ENCODE peak calls at places on chromosomes 13 and 19, in five cellular contexts. X is activated T-cell treated with anti-CD3 and anti-CD28 coated beads, Interleukin-2, amount 50 U/mL, for 72 hours; J is activated CD8-positive, alpha-beta memory T cell treated with anti-CD3 and anti-CD28 coated beads for 1 hour; Q is neural crest cell; H is stimulated activated CD8-positive, alpha-beta memory T cell treated with anti-CD3 and anti-CD28 coated beads, Interleukin-4, amount 100 ng/mL, for 24 hours. N is an unnamed sample.

GRCh38 chr13:51945149-51945548 is 66.1 kb downstream of the ATP7B start:
- DNase-seq in X (no peak), H (no peak), Q (no peak), J (no peak), N (no peak)

GRCh38 chr19:51029718-51030117 is 3.3 kb upstream of the KLK11 start:
- DNase-seq in H (no peak), J (no peak), X (no peak), Q (no peak), N (no peak)

GRCh38 chr13:112997188-112998135 is 28.4 kb downstream of the MCF2L start:
- DNase-seq in X (no peak), J (no peak), H (no peak), Q (no peak), N (no peak)

GRCh38 chr13:111225810-111226546 is 94.5 kb upstream of the TEX29 start:
- DNase-seq in H (no peak), Q (no peak), X (no peak), J (no peak), N (no peak)

GRCh38 chr13:72666391-72666790 is 61.0 kb downstream of the MZT1 start:
- DNase-seq in J (no peak), Q (no peak), X (no peak), H (no peak), N (no peak)

GRCh38 chr19:7355871-7356270 is 7.1 kb downstream of the ARHGEF18 start:
- DNase-seq in Q (no peak), X (no peak), J (no peak), H (no peak), N (no peak)

GRCh38 chr13:34040863-34041262 is 222.9 kb downstream of the RFC3 start:
- DNase-seq in Q (no peak), X (no peak), H (no peak), J (no peak), N (peak)

GRCh38 chr19:29671393-29672076 is 6.3 kb downstream of the PLEKHF1 start:
- DNase-seq in J (peak), H (peak), Q (no peak), X (peak), N (no peak)

GRCh38 chr19:45597425-45598111 is 4.4 kb downstream of the GPR4 start:
- DNase-seq in H (no peak), J (no peak), X (no peak), Q (no peak), N (no peak)

GRCh38 chr19:55638864-55639359 is 1.9 kb upstream of the ZNF580 start:
- DNase-seq in X (peak), H (peak), J (no peak), Q (peak), N (peak)

GRCh38 chr13:39051157-39051556 is 12.9 kb downstream of the NHLRC3 start:
- DNase-seq in J (no peak), X (no peak), H (no peak), Q (no peak), N (peak)

GRCh38 chr13:25406377-25406776 is 34.6 kb downstream of the ATP8A2 start:
- DNase-seq in H (no peak), Q (no peak), J (no peak), X (no peak), N (peak)

GRCh38 chr13:107581009-107581408 is 634.3 kb downstream of the LIG4 start:
- DNase-seq in X (no peak), H (no peak), J (no peak), Q (no peak), N (no peak)

GRCh38 chr13:95564948-95565347 is 12.4 kb downstream of the CLDN10 start:
- DNase-seq in Q (no peak), X (no peak), H (no peak), J (no peak), N (peak)

GRCh38 chr13:109569938-109570711 is 216.3 kb downstream of the IRS2 start:
- DNase-seq in Q (no peak), H (peak), J (no peak), X (peak), N (no peak)

GRCh38 chr13:102702965-102703720 is 8.3 kb upstream of the METTL21C start:
- DNase-seq in H (no peak), Q (no peak), J (no peak), X (no peak), N (no peak)

GRCh38 chr13:71395053-71395452 is 472.0 kb downstream of the DACH1 start:
- DNase-seq in Q (no peak), X (no peak), J (no peak), H (no peak), N (no peak)

GRCh38 chr13:99123101-99124045 is 77.3 kb upstream of the UBAC2 start:
- DNase-seq in H (no peak), J (no peak), Q (no peak), X (no peak), N (peak)

GRCh38 chr13:112435973-112436372 is 59.8 kb downstream of the SPACA7 start:
- DNase-seq in J (no peak), H (no peak), X (no peak), Q (no peak), N (no peak)

GRCh38 chr13:73092831-73093230 is 34.0 kb downstream of the KLF5 start:
- DNase-seq in J (no peak), H (no peak), X (no peak), Q (no peak), N (no peak)

GRCh38 chr19:43425567-43426392 is 11.1 kb downstream of the TEX101 start:
- DNase-seq in H (no peak), J (no peak), Q (no peak), X (no peak), N (peak)

GRCh38 chr19:4597278-4597974 is 37.9 kb upstream of the SEMA6B start:
- DNase-seq in X (peak), H (no peak), J (no peak), Q (peak), N (no peak)

GRCh38 chr19:5452594-5453565 is 2.3 kb upstream of the ZNRF4 start:
- DNase-seq in H (no peak), J (no peak), Q (no peak), X (no peak), N (peak)

GRCh38 chr19:11931051-11931450 is 6.1 kb downstream of the ZNF700 start:
- DNase-seq in J (no peak), Q (no peak), X (no peak), H (no peak), N (peak)

GRCh38 chr19:6378036-6378435 is 2.3 kb upstream of the PSPN start:
- DNase-seq in X (no peak), Q (no peak), H (no peak), J (no peak), N (no peak)

GRCh38 chr13:72561791-72562190 is 165.6 kb downstream of the MZT1 start:
- DNase-seq in J (no peak), H (no peak), Q (no peak), X (no peak), N (no peak)

GRCh38 chr13:41296879-41297646 is 14.0 kb upstream of the NAA16 start:
- DNase-seq in X (no peak), Q (no peak), H (no peak), J (no peak), N (peak)

GRCh38 chr19:48123907-48124675 is 13.5 kb upstream of the PLA2G4C start:
- DNase-seq in Q (peak), J (no peak), H (peak), X (peak), N (peak)

GRCh38 chr19:14061751-14062557 is at the start of gene PALM3:
- DNase-seq in J (no peak), X (no peak), H (no peak), Q (no peak), N (no peak)

GRCh38 chr13:38213307-38213706 is 136.3 kb upstream of the UFM1 start:
- DNase-seq in Q (no peak), H (no peak), X (no peak), J (no peak), N (peak)

GRCh38 chr13:67223742-67224141 is 6.4 kb downstream of the PCDH9 start:
- DNase-seq in X (no peak), H (no peak), Q (no peak), J (no peak), N (no peak)

GRCh38 chr13:53953205-53953604 is 924.6 kb downstream of the OLFM4 start:
- DNase-seq in H (no peak), X (no peak), J (no peak), Q (no peak), N (no peak)